ENCODE peak calls at places on chromosomes 1 and 21, in ten cellular contexts. W is HuH-7; F is HEK293T; T is activated CD8-positive, alpha-beta memory T cell treated with anti-CD3 and anti-CD28 coated beads, Interleukin-2, amount 50 U/mL, for 4 hours; U is A172; J is B cell; X is GM03348; M is stimulated activated naive CD4-positive, alpha-beta T cell; G is HS-5; P is NCI-H524 treated with DMSO at 0.1 percent for 48 hours. A is an unnamed sample.

GRCh38 chr1:179206817-179207216 is 22.7 kb downstream of the ABL2 start:
- DNase-seq in T (no peak), X (no peak), W (no peak), P (no peak), U (no peak), M (no peak), F (no peak), G (no peak), J (no peak), A (no peak)

GRCh38 chr1:23475641-23476040 is 8.3 kb downstream of the ASAP3 start:
- DNase-seq in X (no peak), T (no peak), M (no peak), U (no peak), P (no peak), F (no peak), W (no peak), J (no peak), G (no peak), A (no peak)

GRCh38 chr21:39688010-39688409 is 57.0 kb upstream of the IGSF5 start:
- DNase-seq in G (no peak), U (no peak), M (no peak), X (no peak), J (no peak), T (no peak), F (no peak), W (no peak), P (no peak), A (no peak)

GRCh38 chr1:243902100-243902499 is 52.1 kb upstream of the AKT3 start:
- DNase-seq in X (no peak), M (no peak), U (no peak), T (no peak), J (no peak), W (no peak), P (no peak), G (no peak), F (no peak), A (no peak)

GRCh38 chr1:12495725-12496124 is 122.3 kb downstream of the DHRS3 start:
- DNase-seq in F (no peak), J (no peak), M (no peak), P (no peak), W (no peak), G (no peak), U (no peak), T (no peak), X (no peak), A (no peak)

GRCh38 chr1:31760901-31761470 is 3.2 kb downstream of the ADGRB2 start:
- DNase-seq in W (peak; percentile 70), G (no peak), J (peak; percentile 93), F (no peak), P (no peak), U (peak; percentile 55), T (peak; percentile 71), M (peak; percentile 52), X (peak; percentile 92), A (peak; percentile 81)

GRCh38 chr1:165633624-165634023 is 2.6 kb downstream of the MGST3 start:
- DNase-seq in U (peak; percentile 26), P (no peak), X (peak; percentile 41), J (no peak), W (no peak), F (no peak), M (no peak), G (peak; percentile 39), T (no peak), A (no peak)

GRCh38 chr1:223730471-223730870 is 18.1 kb downstream of the CAPN2 start:
- DNase-seq in W (no peak), X (no peak), T (no peak), M (no peak), P (no peak), U (no peak), F (no peak), G (no peak), J (no peak), A (no peak)

GRCh38 chr1:44685218-44685617 is 10.7 kb downstream of the ARMH1 start:
- DNase-seq in G (no peak), U (no peak), P (no peak), M (no peak), W (no peak), F (no peak), X (no peak), J (no peak), T (no peak), A (no peak)

GRCh38 chr1:169236143-169236542 is 129.7 kb downstream of the ATP1B1 start:
- DNase-seq in F (no peak), G (no peak), M (no peak), U (no peak), T (no peak), W (no peak), P (no peak), J (no peak), X (peak; percentile 7), A (no peak)

GRCh38 chr1:52641307-52641706 is 8.3 kb downstream of the SHISAL2A start:
- DNase-seq in U (no peak), T (no peak), X (no peak), M (no peak), J (peak; percentile 52), G (no peak), P (no peak), F (no peak), W (no peak), A (no peak)

GRCh38 chr1:54609301-54609921 is 13.9 kb downstream of the FAM151A start:
- DNase-seq in M (no peak), J (no peak), U (no peak), W (no peak), X (no peak), T (no peak), F (no peak), P (no peak), G (no peak), A (peak; percentile 54)

GRCh38 chr1:104156804-104157203 is 407.1 kb downstream of the AMY1C start:
- DNase-seq in U (no peak), M (no peak), P (no peak), G (no peak), J (no peak), X (no peak), F (no peak), W (no peak), T (no peak), A (no peak)

GRCh38 chr21:16573581-16573980 is 843.8 kb downstream of the USP25 start:
- DNase-seq in P (no peak), J (no peak), W (no peak), T (no peak), M (no peak), U (peak; percentile 64), G (no peak), X (peak; percentile 65), F (no peak), A (no peak)

GRCh38 chr1:2347409-2347785 is 44.0 kb downstream of the MORN1 start:
- DNase-seq in W (no peak), J (no peak), T (peak; percentile 10), P (no peak), G (no peak), X (no peak), F (no peak), M (no peak), U (no peak), A (peak; percentile 58)

GRCh38 chr1:194693244-194693643 is 1506.8 kb upstream of the B3GALT2 start:
- DNase-seq in T (no peak), M (no peak), P (no peak), X (no peak), J (no peak), W (no peak), F (no peak), U (no peak), G (no peak), A (no peak)

GRCh38 chr1:3564921-3565831 is 46.1 kb downstream of the MEGF6 start:
- DNase-seq in U (no peak), F (peak; percentile 79), G (no peak), T (peak; percentile 53), J (peak; percentile 89), X (peak; percentile 82), W (peak; percentile 90), M (peak; percentile 56), P (no peak), A (no peak)

GRCh38 chr21:43287111-43287973 is 118.5 kb downstream of the CRYAA start:
- DNase-seq in P (no peak), X (no peak), T (no peak), W (no peak), F (no peak), J (no peak), U (peak; percentile 46), G (no peak), M (no peak), A (no peak)

GRCh38 chr1:206935491-206936067 is 10.7 kb downstream of the PIGR start:
- DNase-seq in J (no peak), G (no peak), P (no peak), X (peak; percentile 58), W (peak; percentile 85), T (peak; percentile 37), M (peak; percentile 24), F (peak; percentile 79), U (no peak), A (no peak)

GRCh38 chr1:202254454-202255252 is 61.1 kb downstream of the LGR6 start:
- DNase-seq in U (no peak), X (no peak), F (no peak), G (no peak), P (no peak), T (no peak), W (no peak), J (no peak), M (no peak), A (no peak)

GRCh38 chr1:77975386-77975785 is 3.5 kb downstream of the FUBP1 start:
- DNase-seq in P (no peak), U (no peak), W (no peak), J (no peak), X (peak; percentile 45), T (no peak), M (no peak), G (peak; percentile 35), F (no peak), A (no peak)

GRCh38 chr1:162040657-162041056 is 17.0 kb upstream of the OLFML2B start:
- DNase-seq in X (peak; percentile 55), W (no peak), G (no peak), U (peak; percentile 21), T (no peak), P (no peak), F (no peak), J (no peak), M (no peak), A (no peak)

GRCh38 chr1:93672069-93672468 is 9.6 kb downstream of the BCAR3 start:
- DNase-seq in G (peak; percentile 32), W (no peak), F (no peak), U (peak; percentile 82), J (no peak), T (no peak), X (no peak), P (no peak), M (no peak), A (no peak)

GRCh38 chr21:43467785-43468184 is 40.9 kb upstream of the SIK1 start:
- DNase-seq in G (no peak), W (no peak), J (no peak), F (no peak), U (no peak), X (no peak), M (no peak), T (no peak), P (no peak), A (peak; percentile 17)

GRCh38 chr1:112618721-112619517 is at the start of gene ST7L:
- DNase-seq in U (peak; percentile 53), F (peak; percentile 79), P (no peak), G (no peak), T (peak; percentile 57), M (peak; percentile 92), X (peak; percentile 87), J (peak; percentile 56), W (peak; percentile 55), A (peak; percentile 85)

GRCh38 chr1:198101716-198102453 is 54.9 kb upstream of the NEK7 start:
- DNase-seq in W (no peak), P (no peak), U (no peak), J (no peak), F (no peak), X (no peak), G (no peak), T (no peak), M (no peak), A (no peak)

GRCh38 chr1:22412932-22413727 is 38.5 kb upstream of the ZBTB40 start:
- DNase-seq in W (no peak), U (no peak), F (no peak), M (no peak), J (no peak), G (no peak), X (peak; percentile 60), P (no peak), T (no peak), A (no peak)

GRCh38 chr1:235366286-235366685 is 941 bp upstream of the TBCE start:
- DNase-seq in J (no peak), F (no peak), T (no peak), P (no peak), X (no peak), W (no peak), G (no peak), M (no peak), U (no peak), A (no peak)